ENCODE peak calls at places on chromosomes 11 and 22, in seven cellular contexts. I is IMR-90, H is spleen, S is fibroblast of lung, F is psoas muscle, B is GM23338, P is cardiac muscle cell. Q is an unnamed sample.

GRCh38 chr11:119222308-119222707 is 16.2 kb downstream of the CBL start:
- DNase-seq in I (peak; percentile 81), H (no peak), S (peak; percentile 86), F (no peak), B (no peak), P (no peak), Q (peak; percentile 31)

GRCh38 chr22:46057206-46057605 is 80.2 kb upstream of the WNT7B start:
- DNase-seq in I (no peak), H (peak; percentile 47), S (peak; percentile 19), F (no peak), B (no peak), P (no peak), Q (no peak)

GRCh38 chr11:67504023-67504949 is 877 bp downstream of the PITPNM1 start:
- DNase-seq in I (no peak), H (peak; percentile 88), S (peak; percentile 13), F (no peak), B (peak; percentile 42), P (peak; percentile 57), Q (no peak)

GRCh38 chr22:45441158-45441557 is 27.7 kb downstream of the RIBC2 start:
- DNase-seq in I (peak; percentile 68), H (no peak), S (peak; percentile 78), F (peak; percentile 46), B (peak; percentile 77), P (peak; percentile 80), Q (no peak)

GRCh38 chr11:128511712-128512111 is 75.6 kb downstream of the ETS1 start:
- DNase-seq in I (no peak), H (no peak), S (no peak), F (no peak), B (no peak), P (no peak), Q (no peak)

GRCh38 chr11:109619498-109619897 is 197.5 kb downstream of the C11orf87 start:
- DNase-seq in I (no peak), H (no peak), S (no peak), F (no peak), B (no peak), P (no peak), Q (no peak)

GRCh38 chr11:44779736-44780520 is 53.2 kb downstream of the TSPAN18 start:
- DNase-seq in I (no peak), H (peak; percentile 34), S (no peak), F (no peak), B (no peak), P (no peak), Q (no peak)

GRCh38 chr11:91755526-91755925 is 469.1 kb upstream of the FAT3 start:
- DNase-seq in I (no peak), H (no peak), S (no peak), F (no peak), B (no peak), P (no peak), Q (no peak)

GRCh38 chr11:118572914-118573550 is 823 bp downstream of the ARCN1 start:
- DNase-seq in I (peak; percentile 75), H (no peak), S (peak; percentile 33), F (no peak), B (peak; percentile 12), P (no peak), Q (no peak)

GRCh38 chr11:19633276-19633675 is 79.4 kb upstream of the NAV2 start:
- DNase-seq in I (no peak), H (no peak), S (peak; percentile 50), F (peak; percentile 79), B (peak; percentile 8), P (peak; percentile 17), Q (no peak)

GRCh38 chr11:5837695-5838094 is 4.0 kb downstream of the OR52E6 start:
- DNase-seq in I (no peak), H (no peak), S (no peak), F (no peak), B (no peak), P (no peak), Q (no peak)

GRCh38 chr11:72807789-72808188 is 6.4 kb upstream of the ATG16L2 start:
- DNase-seq in I (no peak), H (no peak), S (no peak), F (no peak), B (no peak), P (no peak), Q (no peak)

GRCh38 chr22:26748845-26749244 is 91.5 kb downstream of the MIAT start:
- DNase-seq in I (no peak), H (no peak), S (no peak), F (no peak), B (no peak), P (no peak), Q (no peak)

GRCh38 chr11:34356130-34356529 is 1.7 kb downstream of the ABTB2 start:
- DNase-seq in I (no peak), H (no peak), S (no peak), F (no peak), B (peak; percentile 66), P (no peak), Q (no peak)

GRCh38 chr11:132463941-132464340 is 1068.4 kb downstream of the OPCML start:
- DNase-seq in I (no peak), H (no peak), S (peak; percentile 61), F (no peak), B (no peak), P (no peak), Q (no peak)

GRCh38 chr11:13065200-13065787 is 56.2 kb downstream of the RASSF10 start:
- DNase-seq in I (no peak), H (no peak), S (no peak), F (no peak), B (no peak), P (no peak), Q (no peak)

GRCh38 chr11:6022954-6023353 is 7.6 kb downstream of the OR56A1 start:
- DNase-seq in I (peak; percentile 43), H (no peak), S (peak; percentile 40), F (no peak), B (peak; percentile 79), P (peak; percentile 73), Q (no peak)

GRCh38 chr11:60931897-60932296 is 7.6 kb downstream of the TMEM132A start:
- DNase-seq in I (no peak), H (peak; percentile 92), S (no peak), F (peak; percentile 16), B (no peak), P (no peak), Q (no peak)

GRCh38 chr11:45470151-45471001 is 184.2 kb upstream of the SYT13 start:
- DNase-seq in I (no peak), H (peak; percentile 52), S (peak; percentile 37), F (peak; percentile 40), B (no peak), P (no peak), Q (no peak)

DNA sequence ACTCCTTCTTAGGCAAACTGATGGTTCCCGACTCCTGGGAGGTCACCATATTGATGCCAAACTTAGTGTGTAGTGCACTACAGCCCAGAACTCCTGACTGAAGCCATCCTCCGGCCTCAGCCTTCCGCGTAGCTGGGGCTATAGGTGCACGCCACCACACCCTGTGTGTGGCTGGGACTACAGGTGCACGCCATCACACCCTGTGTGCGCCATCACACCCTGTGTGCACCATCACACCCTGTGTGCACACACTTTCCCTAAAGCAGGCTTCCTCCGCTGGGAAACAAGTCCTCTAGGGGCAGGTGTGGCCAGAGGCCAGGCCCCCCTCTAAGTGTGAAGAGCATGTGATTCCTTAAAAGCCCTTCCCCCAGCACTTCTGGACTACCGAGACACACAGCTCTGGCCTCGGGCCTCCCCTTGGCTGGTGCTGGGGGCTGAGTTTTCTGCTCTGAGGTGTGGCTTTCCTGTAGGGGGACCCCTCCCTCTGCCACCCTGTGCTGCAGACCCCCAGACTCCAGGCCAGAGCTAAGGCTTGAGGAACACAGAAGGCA is 81.7 kb downstream of the BCR start:
- DNase-seq in I (no peak), H (no peak), S (no peak), F (no peak), B (no peak), P (no peak), Q (no peak)
- H3K36me3 ChIP-seq in I (peaks cover 34% of the 10 kb centered on the region), H (peaks cover 37% of the 10 kb centered on the region), S (peaks cover 8% of the 10 kb centered on the region), F (no peaks in the 10 kb centered on the region), B (no peaks in the 10 kb centered on the region), P (peaks cover 7% of the 10 kb centered on the region), Q (peaks cover 19% of the 10 kb centered on the region)

DNA sequence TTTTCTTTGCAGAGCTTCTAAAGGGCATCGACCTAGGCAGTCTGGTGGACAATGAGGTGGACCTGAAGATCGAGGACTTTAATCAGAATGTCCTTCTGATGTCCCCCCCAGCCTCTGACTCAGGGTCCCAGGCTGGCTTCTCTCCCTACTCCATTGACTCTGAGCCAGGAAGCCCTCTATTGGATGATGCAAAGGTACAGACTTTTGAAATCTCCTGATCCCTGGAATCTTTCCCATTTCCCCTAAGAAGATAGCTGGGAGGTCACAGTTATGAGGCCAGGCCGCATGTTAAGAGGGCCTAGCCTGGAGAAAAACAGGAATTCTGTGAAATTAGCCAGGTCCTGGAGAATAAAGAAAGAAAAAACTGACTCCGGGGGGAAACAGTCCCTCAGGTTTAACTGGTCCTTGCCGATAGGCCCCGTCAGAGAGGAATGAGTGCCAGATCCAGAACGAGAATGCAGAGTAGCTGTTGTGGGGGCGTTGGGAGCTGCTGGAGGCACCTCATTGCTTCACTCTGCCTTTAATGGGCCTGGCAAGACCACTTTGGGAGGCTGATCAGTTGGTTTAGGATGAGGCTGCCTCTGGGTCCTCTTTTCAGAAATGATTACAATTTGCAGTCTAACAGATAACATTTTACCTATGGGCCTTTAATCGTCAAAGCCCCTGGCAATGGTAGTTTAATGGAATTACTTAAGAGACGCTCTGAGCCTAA is 39.2 kb downstream of the SHISA8 start:
- DNase-seq in I (no peak), H (no peak), S (no peak), F (no peak), B (no peak), P (no peak), Q (no peak)
- TF ChIP-seq CTCF in I (no peak), H (no peak), S (no peak), F (no peak), B (no peak), P (no peak), Q (no peak)

DNA sequence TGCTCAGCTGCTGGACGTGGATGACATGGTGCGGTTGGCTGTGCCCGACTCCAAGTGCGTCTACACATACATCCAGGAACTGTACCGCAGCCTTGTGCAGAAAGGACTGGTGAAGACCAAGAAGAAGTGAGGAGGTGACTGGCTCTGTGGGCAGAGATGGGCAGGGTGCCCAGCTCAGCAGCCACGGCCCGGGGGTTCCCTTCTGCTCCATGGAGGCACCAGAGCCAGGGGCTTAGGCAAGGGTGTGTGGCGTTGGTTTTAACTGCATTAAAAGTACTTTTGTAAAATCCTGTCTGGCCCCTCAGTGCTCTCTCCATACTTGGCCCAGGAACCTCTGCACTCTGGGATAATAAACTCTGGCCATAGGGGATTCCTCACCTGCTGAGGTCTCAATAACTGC is 12.6 kb downstream of the SMTNL1 start:
- DNase-seq in I (no peak), H (no peak), S (no peak), F (no peak), B (no peak), P (no peak), Q (no peak)
- H3K36me3 ChIP-seq in I (peaks cover 47% of the 10 kb centered on the region), H (peaks cover 62% of the 10 kb centered on the region), S (peaks cover 11% of the 10 kb centered on the region), F (peaks cover 2% of the 10 kb centered on the region), B (no peaks in the 10 kb centered on the region), P (peaks cover 29% of the 10 kb centered on the region), Q (peaks cover 16% of the 10 kb centered on the region)

DNA sequence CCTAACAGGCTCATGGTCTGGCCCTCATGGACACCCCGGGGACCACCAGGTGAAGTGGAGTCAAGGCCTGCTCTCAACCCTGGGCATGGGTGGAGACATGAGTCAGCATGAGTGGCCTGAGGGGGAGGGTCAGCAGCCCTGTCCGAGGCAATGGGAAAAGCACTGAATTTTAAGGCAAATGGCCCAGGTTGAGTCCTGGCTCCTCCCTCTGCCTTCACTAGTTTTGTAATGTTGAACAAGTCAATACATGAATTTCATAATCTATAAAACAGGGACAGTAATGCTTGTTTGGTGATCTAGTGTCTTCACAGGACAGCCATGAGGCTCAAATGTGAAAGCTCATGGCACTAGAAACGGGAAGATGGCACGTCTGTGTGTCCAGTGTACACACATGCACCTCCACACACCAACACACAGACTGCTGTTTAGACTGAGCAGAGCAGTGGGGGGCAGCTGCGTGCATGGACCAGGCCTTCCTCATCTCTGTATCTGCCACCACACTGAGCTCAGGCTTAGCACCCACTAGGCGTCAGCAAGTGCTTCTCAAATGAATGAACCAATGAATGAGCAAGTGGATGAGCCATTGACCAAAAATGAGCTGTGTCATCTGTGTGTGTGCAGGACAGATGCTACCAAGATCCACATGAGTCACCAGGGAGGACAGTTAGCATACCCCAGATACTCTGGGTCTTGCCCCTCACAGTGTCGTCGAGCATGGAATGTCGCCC is 63.4 kb downstream of the NRXN2 start:
- DNase-seq in I (peak; percentile 93), H (no peak), S (peak; percentile 54), F (no peak), B (no peak), P (no peak), Q (peak; percentile 84)
- TF ChIP-seq CTCF in I (peak; percentile 13), H (no peak), S (no peak), F (no peak), B (no peak), P (no peak), Q (no peak)